ENCODE peak calls at places on chromosomes 4 and X, in ten cellular contexts. Q, J, H, Y, L, D, N, B, P and I are unnamed samples.

GRCh38 chr4:133131829-133132485 is 17.1 kb upstream of the PCDH10 start:
- DNase-seq in L (no peak), D (no peak), J (no peak), H (no peak), P (no peak), N (peak; percentile 28), Q (no peak), B (peak; percentile 4), Y (no peak), I (no peak)

GRCh38 chr4:137070614-137071013 is 461.7 kb downstream of the PCDH18 start:
- DNase-seq in P (no peak), J (no peak), H (no peak), L (no peak), Y (no peak), N (no peak), B (no peak), Q (no peak), D (no peak), I (no peak)

GRCh38 chrX:111837226-111837625 is 38.8 kb upstream of the TRPC5OS start:
- DNase-seq in H (no peak), P (no peak), Y (no peak), N (no peak), J (no peak), Q (no peak), B (no peak), L (no peak), D (peak; percentile 14), I (no peak)

GRCh38 chrX:19332983-19333382 is 10.7 kb upstream of the PDHA1 start:
- DNase-seq in B (peak; percentile 6), H (no peak), Q (no peak), L (no peak), Y (no peak), P (no peak), N (no peak), J (no peak), D (no peak), I (no peak)

GRCh38 chrX:133922390-133922772 is 63.0 kb downstream of the GPC3 start:
- DNase-seq in Q (no peak), J (no peak), L (no peak), P (no peak), Y (no peak), D (no peak), H (no peak), N (peak; percentile 28), B (no peak), I (no peak)

GRCh38 chr4:93994175-93994994 is 165.8 kb downstream of the ATOH1 start:
- DNase-seq in P (no peak), Y (no peak), N (no peak), H (no peak), D (no peak), J (no peak), L (no peak), Q (no peak), B (no peak), I (no peak)

GRCh38 chrX:148530464-148531077 is 30.2 kb downstream of the AFF2 start:
- DNase-seq in B (peak; percentile 19), Q (no peak), L (no peak), N (peak; percentile 49), H (no peak), D (no peak), Y (no peak), P (peak; percentile 11), J (no peak), I (no peak)

GRCh38 chr4:100428051-100428450 is 89.8 kb downstream of the EMCN start:
- DNase-seq in L (no peak), B (no peak), P (peak; percentile 11), D (no peak), Y (no peak), H (no peak), J (no peak), Q (no peak), N (no peak), I (no peak)

GRCh38 chr4:111934294-111934693 is 211.0 kb upstream of the FAM241A start:
- DNase-seq in B (no peak), H (no peak), N (no peak), Y (no peak), L (no peak), J (no peak), D (no peak), Q (no peak), P (no peak), I (no peak)

GRCh38 chr4:128349921-128350320 is 62.3 kb upstream of the PGRMC2 start:
- DNase-seq in B (no peak), Q (no peak), H (no peak), Y (peak; percentile 92), P (no peak), L (no peak), J (no peak), N (no peak), D (no peak), I (no peak)

GRCh38 chrX:119728487-119728886 is 29.9 kb upstream of the SOWAHD start:
- DNase-seq in B (peak; percentile 41), J (no peak), N (no peak), D (no peak), Q (no peak), H (no peak), Y (peak; percentile 28), P (no peak), L (no peak), I (no peak)

GRCh38 chrX:39905475-39905889 is 192.3 kb downstream of the BCOR start:
- DNase-seq in L (no peak), D (no peak), Q (no peak), J (no peak), P (no peak), H (no peak), B (no peak), N (no peak), Y (no peak), I (no peak)

GRCh38 chrX:150984164-150984824 is 1.2 kb downstream of the HMGB3 start:
- DNase-seq in D (no peak), B (no peak), H (no peak), N (no peak), J (no peak), Q (no peak), L (no peak), Y (no peak), P (no peak), I (peak; percentile 3)

GRCh38 chr4:59818656-59819055 is 1381.5 kb upstream of the ADGRL3 start:
- DNase-seq in J (no peak), Y (no peak), H (no peak), P (peak; percentile 15), Q (no peak), L (no peak), D (no peak), B (no peak), N (peak; percentile 81), I (no peak)

GRCh38 chr4:101136373-101137370 is 210.7 kb downstream of the PPP3CA start:
- DNase-seq in H (no peak), Q (no peak), J (no peak), B (no peak), Y (no peak), D (no peak), P (no peak), L (no peak), N (peak; percentile 50), I (no peak)

GRCh38 chr4:115687356-115687755 is 573.9 kb upstream of the NDST4 start:
- DNase-seq in B (no peak), Y (no peak), Q (no peak), P (no peak), D (no peak), L (no peak), J (no peak), N (peak; percentile 51), H (no peak), I (no peak)

GRCh38 chr4:1337376-1337831 is 9.6 kb upstream of the UVSSA start:
- DNase-seq in B (no peak), L (no peak), D (no peak), J (no peak), P (no peak), H (peak; percentile 56), N (no peak), Q (no peak), Y (peak; percentile 29), I (no peak)

GRCh38 chr4:144174401-144175067 is 34.0 kb upstream of the GYPA start:
- DNase-seq in N (peak; percentile 86), Y (peak; percentile 22), Q (no peak), H (no peak), L (no peak), P (peak; percentile 60), D (no peak), J (no peak), B (peak; percentile 38), I (peak; percentile 5)

GRCh38 chrX:132443736-132444135 is 45.1 kb downstream of the MBNL3 start:
- DNase-seq in N (no peak), Y (no peak), P (no peak), B (no peak), D (no peak), H (no peak), L (no peak), Q (no peak), J (no peak), I (no peak)

GRCh38 chr4:128322986-128323385 is 35.4 kb upstream of the PGRMC2 start:
- DNase-seq in Q (no peak), D (no peak), Y (peak; percentile 53), B (no peak), H (no peak), N (no peak), L (no peak), J (no peak), P (peak; percentile 53), I (no peak)

GRCh38 chr4:7326693-7327340 is 107.9 kb downstream of the PSAPL1 start:
- DNase-seq in B (no peak), Y (no peak), L (no peak), P (no peak), Q (no peak), H (no peak), N (no peak), D (no peak), J (no peak), I (no peak)

GRCh38 chr4:38904090-38904666 is 36.6 kb downstream of the FAM114A1 start:
- DNase-seq in Q (no peak), P (no peak), J (no peak), Y (peak; percentile 89), H (no peak), B (no peak), L (no peak), N (no peak), D (no peak), I (no peak)

GRCh38 chr4:9977518-9978031 is 43.7 kb downstream of the SLC2A9 start:
- DNase-seq in J (no peak), L (no peak), N (no peak), P (no peak), B (no peak), H (no peak), D (no peak), Y (no peak), Q (no peak), I (no peak)

GRCh38 chr4:101864660-101865059 is 74.1 kb downstream of the BANK1 start:
- DNase-seq in Q (no peak), B (no peak), N (no peak), J (no peak), P (no peak), H (no peak), D (no peak), Y (no peak), L (no peak), I (no peak)

GRCh38 chr4:48651869-48652447 is 128.1 kb downstream of the FRYL start:
- DNase-seq in Q (no peak), J (no peak), Y (no peak), P (peak; percentile 11), D (no peak), H (no peak), L (no peak), B (no peak), N (peak; percentile 26), I (no peak)

GRCh38 chr4:184344899-184345572 is 127.4 kb upstream of the ENPP6 start:
- DNase-seq in D (no peak), B (no peak), Y (no peak), N (no peak), P (no peak), H (no peak), L (no peak), Q (no peak), J (no peak), I (no peak)

GRCh38 chrX:107559506-107559905 is 68.8 kb upstream of the PRPS1 start:
- DNase-seq in P (no peak), N (no peak), Y (no peak), B (no peak), D (no peak), Q (no peak), L (no peak), H (no peak), J (no peak), I (no peak)

GRCh38 chrX:23783569-23784486 is 855 bp downstream of the SAT1 start:
- DNase-seq in D (no peak), Q (no peak), B (no peak), J (no peak), L (no peak), P (no peak), N (peak; percentile 59), H (no peak), Y (no peak), I (no peak)